ENCODE peak calls at places on chromosomes 6 and 20, in five cellular contexts. L is erythroblast; Z is CD8-positive, alpha-beta T cell; G is activated T-helper 1 cell treated with anti-CD3 and anti-CD28 coated beads, Interleukin-12 subunit alpha, Interleukin-12 subunit beta, Interleukin-2, Interleukin-4 antibody, amounts not matched to agents 30 ng/mL and 10 ng/mL and 1 ng/mL, durations not matched to agents 14 hours and 24 hours and 36 hours; Q is WTC11. O is an unnamed sample.

GRCh38 chr6:16781348-16782169 is 20.3 kb upstream of the ATXN1 start:
- DNase-seq in G (no peak), Q (no peak), L (no peak), Z (no peak), O (no peak)

GRCh38 chr6:157551041-157551832 is 170.2 kb downstream of the ZDHHC14 start:
- DNase-seq in Z (no peak), Q (no peak), G (no peak), L (no peak), O (no peak)

GRCh38 chr20:44409132-44409600 is 53.7 kb downstream of the HNF4A start:
- DNase-seq in L (no peak), G (no peak), Z (no peak), Q (no peak), O (no peak)

GRCh38 chr20:11067359-11067758 is 393.6 kb upstream of the JAG1 start:
- DNase-seq in Z (no peak), L (no peak), Q (no peak), G (no peak), O (no peak)

GRCh38 chr20:45629496-45630100 is at the start of gene WFDC10A:
- DNase-seq in G (no peak), L (peak; percentile 47), Z (no peak), Q (peak; percentile 61), O (no peak)

GRCh38 chr20:7146552-7147219 is 379.2 kb downstream of the BMP2 start:
- DNase-seq in G (no peak), L (no peak), Z (no peak), Q (no peak), O (no peak)

GRCh38 chr6:4632411-4632810 is 143.8 kb upstream of the CDYL start:
- DNase-seq in Z (no peak), Q (no peak), L (no peak), G (no peak), O (no peak)

GRCh38 chr20:39036011-39036410 is 73.9 kb downstream of the DHX35 start:
- DNase-seq in Q (no peak), G (no peak), Z (no peak), L (no peak), O (no peak)

GRCh38 chr6:168574699-168575195 is 133.8 kb downstream of the SMOC2 start:
- DNase-seq in Q (no peak), G (no peak), Z (no peak), L (no peak), O (no peak)

GRCh38 chr6:126302191-126302590 is 37.7 kb upstream of the CENPW start:
- DNase-seq in Z (no peak), G (no peak), Q (no peak), L (no peak), O (no peak)

GRCh38 chr6:7468382-7469081 is 72.9 kb upstream of the DSP start:
- DNase-seq in L (peak; percentile 91), Z (no peak), G (no peak), Q (no peak), O (no peak)

GRCh38 chr6:83057705-83058321 is 7.8 kb downstream of the UBE3D start:
- DNase-seq in G (no peak), L (peak; percentile 55), Z (peak; percentile 14), Q (peak; percentile 43), O (peak; percentile 34)

GRCh38 chr6:152648090-152648489 is 10.9 kb upstream of the SYNE1 start:
- DNase-seq in G (no peak), L (no peak), Q (no peak), Z (no peak), O (no peak)

GRCh38 chr6:20790032-20790791 is 256.0 kb downstream of the CDKAL1 start:
- DNase-seq in L (no peak), Q (no peak), G (no peak), Z (no peak), O (no peak)

GRCh38 chr6:169371344-169372144 is 117.9 kb upstream of the THBS2 start:
- DNase-seq in L (peak; percentile 22), G (no peak), Z (no peak), Q (peak; percentile 51), O (no peak)